ENCODE peak calls at places on chromosome 5, in nine cellular contexts. T is activated CD8-positive, alpha-beta T cell treated with anti-CD3 and anti-CD28 coated beads, Interleukin-2, amount 10 ng/mL, durations not matched to agents 7 days and 5 days; E is stimulated activated CD4-positive, alpha-beta T cell treated with anti-CD3 and anti-CD28 coated beads, Interleukin-15, amount 100 ng/mL, for 48 hours; C is activated T-helper 1 cell treated with Interleukin-2 at 50 U/mL for 16 hours; B is cerebellar cortex; I is NCI-H1417; K is lower leg skin; S is caudate nucleus; P is activated T-cell treated with anti-CD3 and anti-CD28 coated beads, Interleukin-2, amount 50 U/mL, for 72 hours. D is an unnamed sample.
A peak's percentile ranks its signal among the peaks of the same experiment; 100 is the strongest.

GRCh38 chr5:26903469-26903868 is 134.9 kb downstream of the CDH9 start:
- DNase-seq in E (no peak), P (no peak), S (no peak), K (no peak), I (no peak), B (no peak), C (no peak), T (no peak), D (no peak)

GRCh38 chr5:76521240-76521758 is 101.9 kb downstream of the F2RL2 start:
- DNase-seq in S (no peak), K (no peak), I (no peak), C (no peak), E (no peak), T (no peak), P (no peak), B (no peak), D (peak; percentile 26)

GRCh38 chr5:135601466-135601865 is 22.7 kb upstream of the CXCL14 start:
- DNase-seq in P (no peak), I (no peak), T (peak; percentile 8), K (no peak), S (no peak), C (no peak), E (no peak), B (no peak), D (no peak)

GRCh38 chr5:169350759-169351240 is 49.9 kb upstream of the SLIT3 start:
- DNase-seq in B (no peak), C (no peak), S (no peak), K (no peak), I (no peak), P (no peak), E (no peak), T (no peak), D (peak; percentile 89)

GRCh38 chr5:63145167-63145566 is 566.5 kb downstream of the LRRC70 start:
- DNase-seq in S (no peak), E (no peak), P (no peak), I (no peak), K (no peak), T (no peak), C (no peak), B (no peak), D (no peak)

GRCh38 chr5:55517804-55518203 is 17.0 kb downstream of the PLPP1 start:
- DNase-seq in K (no peak), C (no peak), I (no peak), S (no peak), B (no peak), E (no peak), T (no peak), P (no peak), D (no peak)

GRCh38 chr5:135230326-135230925 is 168.6 kb downstream of the MACROH2A1 start:
- DNase-seq in K (no peak), E (no peak), C (no peak), S (no peak), I (no peak), T (no peak), P (peak; percentile 8), B (no peak), D (peak; percentile 78)

GRCh38 chr5:16693879-16694278 is 77.1 kb upstream of the RETREG1 start:
- DNase-seq in P (no peak), E (no peak), B (no peak), S (no peak), K (no peak), C (no peak), I (no peak), T (no peak), D (no peak)

GRCh38 chr5:95912029-95912428 is 49.6 kb downstream of the ELL2 start:
- DNase-seq in I (no peak), B (no peak), T (no peak), P (no peak), E (no peak), K (no peak), S (no peak), C (no peak), D (no peak)

GRCh38 chr5:102856374-102856748 is 101.3 kb downstream of the PAM start:
- DNase-seq in C (no peak), T (no peak), E (no peak), K (no peak), I (no peak), B (no peak), S (no peak), P (no peak), D (peak; percentile 69)

GRCh38 chr5:167899490-167899889 is 392.0 kb upstream of the WWC1 start:
- DNase-seq in S (no peak), C (no peak), E (no peak), K (no peak), T (no peak), B (no peak), I (no peak), P (no peak), D (peak; percentile 17)

GRCh38 chr5:88691945-88692868 is 190.8 kb downstream of the MEF2C start:
- DNase-seq in T (no peak), P (no peak), B (peak; percentile 56), K (no peak), C (no peak), S (no peak), I (no peak), E (no peak), D (no peak)

GRCh38 chr5:55154893-55155292 is 5.1 kb upstream of the GPX8 start:
- DNase-seq in E (no peak), S (no peak), B (no peak), C (no peak), I (no peak), T (no peak), P (no peak), K (no peak), D (peak; percentile 80)

GRCh38 chr5:141605523-141606277 is 13.1 kb downstream of the DIAPH1 start:
- DNase-seq in B (no peak), K (no peak), E (peak; percentile 49), I (no peak), C (peak; percentile 40), P (peak; percentile 75), T (peak; percentile 90), S (no peak), D (no peak)

GRCh38 chr5:177043114-177043513 is 20.6 kb downstream of the ZNF346 start:
- DNase-seq in K (no peak), E (no peak), S (no peak), T (no peak), I (no peak), C (no peak), B (no peak), P (no peak), D (no peak)

GRCh38 chr5:40688127-40688756 is 8.5 kb downstream of the PTGER4 start:
- DNase-seq in E (peak; percentile 82), T (peak; percentile 93), C (peak; percentile 69), I (peak; percentile 64), B (peak; percentile 85), P (peak; percentile 88), S (peak; percentile 66), K (peak; percentile 94), D (peak; percentile 89)

GRCh38 chr5:83895860-83896259 is 175.2 kb upstream of the HAPLN1 start:
- DNase-seq in I (no peak), P (no peak), C (no peak), T (no peak), S (no peak), B (no peak), K (no peak), E (no peak), D (peak; percentile 86)

GRCh38 chr5:9358961-9359686 is 186.8 kb downstream of the SEMA5A start:
- DNase-seq in E (no peak), K (no peak), C (no peak), P (no peak), B (no peak), I (no peak), S (no peak), T (no peak), D (peak; percentile 88)

GRCh38 chr5:10233505-10233904 is 16.2 kb downstream of the ATPSCKMT start:
- DNase-seq in K (no peak), I (no peak), E (no peak), C (no peak), T (no peak), S (peak; percentile 47), P (no peak), B (no peak), D (peak; percentile 97)

GRCh38 chr5:134148316-134148715 is 28.4 kb downstream of the SKP1 start:
- DNase-seq in B (no peak), P (no peak), C (no peak), K (peak; percentile 68), T (no peak), S (no peak), I (no peak), E (no peak), D (no peak)

GRCh38 chr5:79560774-79561524 is 47.0 kb upstream of the HOMER1 start:
- DNase-seq in E (peak; percentile 20), I (no peak), B (no peak), C (no peak), T (peak; percentile 47), K (no peak), P (peak; percentile 65), S (no peak), D (peak; percentile 67)

GRCh38 chr5:107875834-107876233 is 205.1 kb upstream of the EFNA5 start:
- DNase-seq in I (no peak), B (no peak), C (no peak), E (no peak), K (no peak), P (no peak), T (no peak), S (no peak), D (peak; percentile 59)

GRCh38 chr5:173925449-173926071 is 37.4 kb downstream of the CPEB4 start:
- DNase-seq in E (peak; percentile 25), I (peak; percentile 0), B (peak; percentile 57), K (no peak), P (peak; percentile 34), T (peak; percentile 58), C (no peak), S (no peak), D (peak; percentile 57)

GRCh38 chr5:128613757-128614156 is 75.7 kb upstream of the FBN2 start:
- DNase-seq in T (no peak), C (no peak), E (no peak), K (no peak), B (no peak), S (no peak), I (no peak), P (no peak), D (peak; percentile 20)

GRCh38 chr5:159768243-159768642 is 148.0 kb upstream of the ADRA1B start:
- DNase-seq in P (no peak), I (no peak), E (no peak), B (no peak), T (no peak), K (no peak), C (no peak), S (no peak), D (peak; percentile 45)

GRCh38 chr5:151123897-151124751 is 33.5 kb downstream of the ANXA6 start:
- DNase-seq in I (peak; percentile 30), T (no peak), C (no peak), E (peak; percentile 50), S (no peak), P (peak; percentile 32), K (no peak), B (peak; percentile 55), D (peak; percentile 39)

GRCh38 chr5:62779010-62779422 is 200.4 kb downstream of the LRRC70 start:
- DNase-seq in I (peak; percentile 33), K (no peak), B (peak; percentile 51), E (no peak), S (no peak), C (no peak), T (no peak), P (no peak), D (peak; percentile 60)

GRCh38 chr5:95941756-95942155 is 19.9 kb downstream of the ELL2 start:
- DNase-seq in C (no peak), T (no peak), S (no peak), B (no peak), K (no peak), P (no peak), I (no peak), E (no peak), D (no peak)